ENCODE peak calls at places on chromosome 18, in seven cellular contexts. P is glomerular endothelial cell, J is SJSA1, Y is choroid plexus epithelial cell, B is ovary, I is AG08395, W is pons. R is an unnamed sample.

GRCh38 chr18:62720048-62720447 is 4.7 kb downstream of the PHLPP1 start:
- DNase-seq in P (no peak), J (no peak), Y (no peak), B (no peak), I (no peak), W (peak), R (no peak)

GRCh38 chr18:79567481-79568147 is 112.0 kb upstream of the CTDP1 start:
- DNase-seq in P (peak), J (peak), Y (peak), B (no peak), I (peak), W (no peak), R (peak)

GRCh38 chr18:7164610-7165009 is 47.0 kb upstream of the LAMA1 start:
- DNase-seq in P (no peak), J (no peak), Y (peak), B (no peak), I (peak), W (peak), R (no peak)

GRCh38 chr18:63774511-63774910 is 707 bp upstream of the SERPINB7 start:
- DNase-seq in P (no peak), J (no peak), Y (no peak), B (no peak), I (no peak), W (no peak), R (no peak)

GRCh38 chr18:79857082-79857661 is 59.4 kb downstream of the KCNG2 start:
- DNase-seq in P (no peak), J (peak), Y (peak), B (no peak), I (peak), W (peak), R (no peak)

GRCh38 chr18:43627833-43628370 is 350.6 kb upstream of the SYT4 start:
- DNase-seq in P (no peak), J (no peak), Y (no peak), B (no peak), I (no peak), W (no peak), R (no peak)

GRCh38 chr18:69951182-69951581 is 3.5 kb upstream of the CD226 start:
- DNase-seq in P (no peak), J (no peak), Y (peak), B (no peak), I (peak), W (no peak), R (no peak)

GRCh38 chr18:10299686-10300085 is 154.7 kb upstream of the APCDD1 start:
- DNase-seq in P (no peak), J (no peak), Y (peak), B (no peak), I (peak), W (peak), R (no peak)

GRCh38 chr18:5238371-5238758 is 41.3 kb upstream of the AKAIN1 start:
- DNase-seq in P (no peak), J (peak), Y (peak), B (peak), I (peak), W (peak), R (no peak)

GRCh38 chr18:22084547-22084946 is 84.8 kb upstream of the GATA6 start:
- DNase-seq in P (no peak), J (no peak), Y (no peak), B (no peak), I (no peak), W (no peak), R (no peak)

GRCh38 chr18:74880706-74881289 is 283.1 kb downstream of the ZNF407 start:
- DNase-seq in P (no peak), J (no peak), Y (no peak), B (no peak), I (no peak), W (no peak), R (no peak)

GRCh38 chr18:652131-652530 is 5.3 kb upstream of the TYMS start:
- DNase-seq in P (no peak), J (no peak), Y (no peak), B (no peak), I (no peak), W (no peak), R (no peak)

GRCh38 chr18:44958450-44958849 is 277.8 kb downstream of the SETBP1 start:
- DNase-seq in P (no peak), J (no peak), Y (no peak), B (no peak), I (no peak), W (no peak), R (no peak)

GRCh38 chr18:21741511-21742322 is 1.1 kb downstream of the MIB1 start:
- DNase-seq in P (no peak), J (no peak), Y (peak), B (peak), I (peak), W (peak), R (no peak)

GRCh38 chr18:75378674-75379315 is 48.7 kb downstream of the SMIM21 start:
- DNase-seq in P (no peak), J (no peak), Y (no peak), B (no peak), I (no peak), W (no peak), R (no peak)

GRCh38 chr18:3683483-3683882 is 233.5 kb downstream of the TGIF1 start:
- DNase-seq in P (no peak), J (no peak), Y (no peak), B (no peak), I (no peak), W (no peak), R (no peak)

GRCh38 chr18:70296289-70296688 is 7.4 kb downstream of the SOCS6 start:
- DNase-seq in P (no peak), J (no peak), Y (no peak), B (no peak), I (no peak), W (peak), R (no peak)

GRCh38 chr18:50143891-50144290 is 51.1 kb downstream of the MYO5B start:
- DNase-seq in P (no peak), J (no peak), Y (no peak), B (no peak), I (no peak), W (no peak), R (no peak)

GRCh38 chr18:4106407-4107033 is 348.6 kb downstream of the DLGAP1 start:
- DNase-seq in P (peak), J (peak), Y (peak), B (peak), I (peak), W (peak), R (peak)

GRCh38 chr18:57881818-57882413 is 78.8 kb upstream of the ATP8B1 start:
- DNase-seq in P (peak), J (peak), Y (peak), B (peak), I (peak), W (peak), R (peak)

GRCh38 chr18:7946724-7947377 is 379.7 kb downstream of the PTPRM start:
- DNase-seq in P (no peak), J (peak), Y (peak), B (peak), I (peak), W (peak), R (no peak)

R was measured in H54.